ENCODE peak calls at places on chromosomes 11 and 22, in seven cellular contexts. One of them, this sample, is unnamed.

GRCh38 chr11:40149721-40150120 is 1309.7 kb downstream of the LRRC4C start:
- DNase-seq in lower lobe of right lung: no peak
- DNase-seq in substantia nigra: no peak
- DNase-seq in adrenal gland: no peak
- DNase-seq in CD8-positive, alpha-beta T cell: no peak
- DNase-seq in brain microvascular endothelial cell: no peak
- DNase-seq in naive thymus-derived CD4-positive, alpha-beta T cell: no peak
- DNase-seq in this sample: no peak

GRCh38 chr11:119993732-119994131 is 144.2 kb downstream of the TRIM29 start:
- DNase-seq in adrenal gland: no peak
- DNase-seq in naive thymus-derived CD4-positive, alpha-beta T cell: no peak
- DNase-seq in substantia nigra: no peak
- DNase-seq in lower lobe of right lung: no peak
- DNase-seq in brain microvascular endothelial cell: no peak
- DNase-seq in CD8-positive, alpha-beta T cell: no peak
- DNase-seq in this sample: no peak

GRCh38 chr11:5689551-5689983 is at the start of gene TRIM22:
- DNase-seq in brain microvascular endothelial cell: peak
- DNase-seq in substantia nigra: no peak
- DNase-seq in CD8-positive, alpha-beta T cell: peak
- DNase-seq in adrenal gland: no peak
- DNase-seq in lower lobe of right lung: peak
- DNase-seq in naive thymus-derived CD4-positive, alpha-beta T cell: peak
- DNase-seq in this sample: peak

GRCh38 chr11:45361551-45361950 is 75.4 kb upstream of the SYT13 start:
- DNase-seq in brain microvascular endothelial cell: no peak
- DNase-seq in lower lobe of right lung: no peak
- DNase-seq in substantia nigra: no peak
- DNase-seq in CD8-positive, alpha-beta T cell: no peak
- DNase-seq in naive thymus-derived CD4-positive, alpha-beta T cell: no peak
- DNase-seq in adrenal gland: no peak
- DNase-seq in this sample: no peak

GRCh38 chr11:107898270-107898669 is 30.0 kb upstream of the RAB39A start:
- DNase-seq in CD8-positive, alpha-beta T cell: no peak
- DNase-seq in adrenal gland: no peak
- DNase-seq in lower lobe of right lung: no peak
- DNase-seq in naive thymus-derived CD4-positive, alpha-beta T cell: no peak
- DNase-seq in brain microvascular endothelial cell: peak
- DNase-seq in substantia nigra: no peak
- DNase-seq in this sample: no peak

GRCh38 chr11:2293396-2294339 is 8.1 kb downstream of the C11orf21 start:
- DNase-seq in CD8-positive, alpha-beta T cell: no peak
- DNase-seq in adrenal gland: peak
- DNase-seq in lower lobe of right lung: peak
- DNase-seq in brain microvascular endothelial cell: no peak
- DNase-seq in substantia nigra: no peak
- DNase-seq in naive thymus-derived CD4-positive, alpha-beta T cell: no peak
- DNase-seq in this sample: no peak

GRCh38 chr11:118000067-118000849 is 14.1 kb downstream of the IL10RA start:
- DNase-seq in brain microvascular endothelial cell: no peak
- DNase-seq in lower lobe of right lung: no peak
- DNase-seq in adrenal gland: no peak
- DNase-seq in CD8-positive, alpha-beta T cell: no peak
- DNase-seq in substantia nigra: no peak
- DNase-seq in naive thymus-derived CD4-positive, alpha-beta T cell: no peak
- DNase-seq in this sample: no peak

GRCh38 chr22:27670701-27671412 is 130.7 kb downstream of the MN1 start:
- DNase-seq in substantia nigra: no peak
- DNase-seq in lower lobe of right lung: no peak
- DNase-seq in brain microvascular endothelial cell: no peak
- DNase-seq in naive thymus-derived CD4-positive, alpha-beta T cell: no peak
- DNase-seq in CD8-positive, alpha-beta T cell: no peak
- DNase-seq in adrenal gland: peak
- DNase-seq in this sample: no peak

GRCh38 chr11:14413307-14414072 is 54.5 kb upstream of the RRAS2 start:
- DNase-seq in naive thymus-derived CD4-positive, alpha-beta T cell: no peak
- DNase-seq in brain microvascular endothelial cell: peak
- DNase-seq in substantia nigra: no peak
- DNase-seq in CD8-positive, alpha-beta T cell: no peak
- DNase-seq in adrenal gland: no peak
- DNase-seq in lower lobe of right lung: no peak
- DNase-seq in this sample: no peak

GRCh38 chr11:73981051-73981805 is 1.4 kb downstream of the UCP2 start:
- DNase-seq in brain microvascular endothelial cell: no peak
- DNase-seq in substantia nigra: no peak
- DNase-seq in lower lobe of right lung: no peak
- DNase-seq in CD8-positive, alpha-beta T cell: no peak
- DNase-seq in adrenal gland: no peak
- DNase-seq in naive thymus-derived CD4-positive, alpha-beta T cell: no peak
- DNase-seq in this sample: no peak

GRCh38 chr11:98711011-98711410 is 309.7 kb upstream of the CNTN5 start:
- DNase-seq in naive thymus-derived CD4-positive, alpha-beta T cell: no peak
- DNase-seq in brain microvascular endothelial cell: no peak
- DNase-seq in CD8-positive, alpha-beta T cell: no peak
- DNase-seq in lower lobe of right lung: no peak
- DNase-seq in substantia nigra: no peak
- DNase-seq in adrenal gland: no peak
- DNase-seq in this sample: no peak

GRCh38 chr11:70510106-70510505 is 111.8 kb downstream of the CTTN start:
- DNase-seq in naive thymus-derived CD4-positive, alpha-beta T cell: no peak
- DNase-seq in lower lobe of right lung: no peak
- DNase-seq in adrenal gland: no peak
- DNase-seq in brain microvascular endothelial cell: no peak
- DNase-seq in substantia nigra: no peak
- DNase-seq in CD8-positive, alpha-beta T cell: no peak
- DNase-seq in this sample: no peak

GRCh38 chr11:72358461-72359405 is 75.6 kb downstream of the CLPB start:
- DNase-seq in CD8-positive, alpha-beta T cell: no peak
- DNase-seq in lower lobe of right lung: no peak
- DNase-seq in naive thymus-derived CD4-positive, alpha-beta T cell: no peak
- DNase-seq in adrenal gland: no peak
- DNase-seq in substantia nigra: no peak
- DNase-seq in brain microvascular endothelial cell: no peak
- DNase-seq in this sample: no peak

GRCh38 chr11:119116601-119117000 is 4.8 kb upstream of the HINFP start:
- DNase-seq in substantia nigra: no peak
- DNase-seq in adrenal gland: no peak
- DNase-seq in naive thymus-derived CD4-positive, alpha-beta T cell: no peak
- DNase-seq in lower lobe of right lung: no peak
- DNase-seq in CD8-positive, alpha-beta T cell: no peak
- DNase-seq in brain microvascular endothelial cell: no peak
- DNase-seq in this sample: no peak

GRCh38 chr11:61851128-61851899 is 23.2 kb downstream of the FADS2 start:
- DNase-seq in adrenal gland: no peak
- DNase-seq in naive thymus-derived CD4-positive, alpha-beta T cell: no peak
- DNase-seq in substantia nigra: no peak
- DNase-seq in lower lobe of right lung: no peak
- DNase-seq in CD8-positive, alpha-beta T cell: no peak
- DNase-seq in brain microvascular endothelial cell: no peak
- DNase-seq in this sample: no peak

GRCh38 chr11:3905080-3905953 is 49.9 kb downstream of the STIM1 start:
- DNase-seq in adrenal gland: no peak
- DNase-seq in brain microvascular endothelial cell: peak
- DNase-seq in CD8-positive, alpha-beta T cell: peak
- DNase-seq in lower lobe of right lung: peak
- DNase-seq in substantia nigra: no peak
- DNase-seq in naive thymus-derived CD4-positive, alpha-beta T cell: peak
- DNase-seq in this sample: peak

GRCh38 chr11:47441421-47441820 is 7.5 kb downstream of the RAPSN start:
- DNase-seq in brain microvascular endothelial cell: no peak
- DNase-seq in adrenal gland: no peak
- DNase-seq in naive thymus-derived CD4-positive, alpha-beta T cell: no peak
- DNase-seq in CD8-positive, alpha-beta T cell: no peak
- DNase-seq in substantia nigra: no peak
- DNase-seq in lower lobe of right lung: no peak
- DNase-seq in this sample: no peak

GRCh38 chr11:113572349-113572748 is 97.2 kb upstream of the DRD2 start:
- DNase-seq in CD8-positive, alpha-beta T cell: no peak
- DNase-seq in brain microvascular endothelial cell: no peak
- DNase-seq in substantia nigra: no peak
- DNase-seq in naive thymus-derived CD4-positive, alpha-beta T cell: no peak
- DNase-seq in adrenal gland: no peak
- DNase-seq in lower lobe of right lung: no peak
- DNase-seq in this sample: no peak

GRCh38 chr11:6431861-6432260 is 8.9 kb downstream of the HPX start:
- DNase-seq in lower lobe of right lung: no peak
- DNase-seq in substantia nigra: no peak
- DNase-seq in adrenal gland: no peak
- DNase-seq in brain microvascular endothelial cell: peak
- DNase-seq in naive thymus-derived CD4-positive, alpha-beta T cell: no peak
- DNase-seq in CD8-positive, alpha-beta T cell: no peak
- DNase-seq in this sample: no peak

GRCh38 chr11:95519912-95520311 is 269.7 kb downstream of the FAM76B start:
- DNase-seq in adrenal gland: no peak
- DNase-seq in substantia nigra: no peak
- DNase-seq in CD8-positive, alpha-beta T cell: no peak
- DNase-seq in naive thymus-derived CD4-positive, alpha-beta T cell: no peak
- DNase-seq in lower lobe of right lung: no peak
- DNase-seq in brain microvascular endothelial cell: no peak
- DNase-seq in this sample: no peak

GRCh38 chr11:64009234-64009633 is 23.0 kb downstream of the OTUB1 start:
- DNase-seq in adrenal gland: no peak
- DNase-seq in substantia nigra: no peak
- DNase-seq in CD8-positive, alpha-beta T cell: no peak
- DNase-seq in naive thymus-derived CD4-positive, alpha-beta T cell: no peak
- DNase-seq in brain microvascular endothelial cell: no peak
- DNase-seq in lower lobe of right lung: no peak
- DNase-seq in this sample: no peak

GRCh38 chr11:94787798-94788197 is 19.6 kb downstream of the AMOTL1 start:
- DNase-seq in lower lobe of right lung: no peak
- DNase-seq in substantia nigra: no peak
- DNase-seq in naive thymus-derived CD4-positive, alpha-beta T cell: no peak
- DNase-seq in brain microvascular endothelial cell: no peak
- DNase-seq in CD8-positive, alpha-beta T cell: no peak
- DNase-seq in adrenal gland: peak
- DNase-seq in this sample: no peak

GRCh38 chr22:45271667-45272188 is 13.0 kb upstream of the UPK3A start:
- DNase-seq in adrenal gland: no peak
- DNase-seq in naive thymus-derived CD4-positive, alpha-beta T cell: no peak
- DNase-seq in CD8-positive, alpha-beta T cell: no peak
- DNase-seq in substantia nigra: peak
- DNase-seq in brain microvascular endothelial cell: no peak
- DNase-seq in lower lobe of right lung: no peak
- DNase-seq in this sample: no peak

GRCh38 chr11:15793032-15793996 is 563.0 kb downstream of the SOX6 start:
- DNase-seq in brain microvascular endothelial cell: peak
- DNase-seq in CD8-positive, alpha-beta T cell: no peak
- DNase-seq in substantia nigra: no peak
- DNase-seq in naive thymus-derived CD4-positive, alpha-beta T cell: no peak
- DNase-seq in lower lobe of right lung: no peak
- DNase-seq in adrenal gland: no peak
- DNase-seq in this sample: no peak

GRCh38 chr11:45383229-45383628 is 97.1 kb upstream of the SYT13 start:
- DNase-seq in substantia nigra: no peak
- DNase-seq in CD8-positive, alpha-beta T cell: no peak
- DNase-seq in adrenal gland: no peak
- DNase-seq in lower lobe of right lung: no peak
- DNase-seq in naive thymus-derived CD4-positive, alpha-beta T cell: no peak
- DNase-seq in brain microvascular endothelial cell: peak
- DNase-seq in this sample: no peak

DNA sequence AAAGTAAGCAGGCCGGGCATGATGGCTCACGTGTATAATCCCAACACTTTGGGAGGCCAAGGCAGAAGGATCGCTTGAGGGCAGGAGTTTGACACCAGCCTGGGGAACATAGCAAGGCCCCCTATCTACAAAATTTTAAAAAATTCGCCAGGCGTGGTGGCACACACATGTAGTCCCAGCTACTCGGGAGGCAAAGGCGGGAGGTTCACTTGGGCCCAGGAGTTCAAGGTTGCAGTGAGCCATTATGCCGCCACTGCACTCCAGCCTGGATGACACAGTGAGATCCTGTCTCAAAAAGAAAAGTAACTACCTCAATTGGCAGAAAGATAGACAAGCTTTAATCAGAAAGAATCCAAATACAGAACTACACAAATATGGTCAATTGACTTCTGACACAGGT is 31.0 kb downstream of the CADM1 start:
- DNase-seq in adrenal gland: no peak
- DNase-seq in lower lobe of right lung: no peak
- DNase-seq in CD8-positive, alpha-beta T cell: no peak
- DNase-seq in substantia nigra: no peak
- DNase-seq in brain microvascular endothelial cell: no peak
- DNase-seq in naive thymus-derived CD4-positive, alpha-beta T cell: no peak
- DNase-seq in this sample: no peak
- H3K27ac ChIP-seq in adrenal gland: no peak
- H3K27ac ChIP-seq in lower lobe of right lung: no peak
- H3K27ac ChIP-seq in CD8-positive, alpha-beta T cell: no peak
- H3K27ac ChIP-seq in substantia nigra: no peak
- H3K27ac ChIP-seq in brain microvascular endothelial cell: no peak
- H3K27ac ChIP-seq in naive thymus-derived CD4-positive, alpha-beta T cell: no peak
- H3K27ac ChIP-seq in this sample: no peak

GRCh38 chr11:27506200-27507182 is at the start of gene LIN7C:
- DNase-seq in adrenal gland: peak
- DNase-seq in substantia nigra: peak
- DNase-seq in CD8-positive, alpha-beta T cell: peak
- DNase-seq in lower lobe of right lung: peak
- DNase-seq in brain microvascular endothelial cell: peak
- DNase-seq in naive thymus-derived CD4-positive, alpha-beta T cell: peak
- DNase-seq in this sample: peak
- H3K27ac ChIP-seq in adrenal gland: peak
- H3K27ac ChIP-seq in substantia nigra: peak
- H3K27ac ChIP-seq in CD8-positive, alpha-beta T cell: peak
- H3K27ac ChIP-seq in lower lobe of right lung: peak
- H3K27ac ChIP-seq in brain microvascular endothelial cell: peak
- H3K27ac ChIP-seq in naive thymus-derived CD4-positive, alpha-beta T cell: peak
- H3K27ac ChIP-seq in this sample: peak

DNA sequence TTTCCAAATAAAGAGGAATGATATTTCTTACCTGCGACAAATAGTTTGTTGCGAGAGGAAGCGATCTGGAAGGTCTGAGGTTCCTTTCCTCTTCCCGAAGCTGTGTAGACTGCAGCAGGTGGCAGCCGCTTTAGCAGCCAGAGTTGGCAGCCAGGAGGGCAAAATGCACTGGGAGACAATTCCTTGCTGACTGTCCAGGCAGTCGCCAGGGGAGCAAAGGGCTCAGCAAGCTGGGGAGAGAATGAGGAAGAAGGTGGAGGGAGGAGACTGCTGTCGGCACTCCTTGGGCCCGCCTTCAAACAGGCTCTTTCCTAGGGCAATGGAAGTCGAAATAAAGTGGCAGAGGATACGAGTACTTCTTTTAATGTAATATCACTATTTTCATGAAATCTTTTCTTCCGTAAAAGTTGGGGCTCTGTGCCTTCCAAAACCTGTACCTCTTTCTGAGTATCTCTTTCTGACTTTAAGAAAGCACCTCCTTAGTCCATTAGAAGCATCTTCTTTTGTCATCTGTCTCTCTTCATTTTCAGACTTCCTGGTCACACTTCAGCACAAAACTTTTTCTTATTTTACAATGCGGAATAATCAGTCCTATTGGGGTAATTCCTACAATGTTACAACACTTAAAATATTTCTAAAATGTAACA is at the start of gene IL18:
- DNase-seq in substantia nigra: no peak
- DNase-seq in lower lobe of right lung: peak
- DNase-seq in naive thymus-derived CD4-positive, alpha-beta T cell: no peak
- DNase-seq in brain microvascular endothelial cell: no peak
- DNase-seq in adrenal gland: no peak
- DNase-seq in CD8-positive, alpha-beta T cell: no peak
- DNase-seq in this sample: no peak
- H3K27ac ChIP-seq in substantia nigra: no peak
- H3K27ac ChIP-seq in lower lobe of right lung: peak
- H3K27ac ChIP-seq in naive thymus-derived CD4-positive, alpha-beta T cell: no peak
- H3K27ac ChIP-seq in brain microvascular endothelial cell: no peak
- H3K27ac ChIP-seq in adrenal gland: no peak
- H3K27ac ChIP-seq in CD8-positive, alpha-beta T cell: no peak
- H3K27ac ChIP-seq in this sample: peak

GRCh38 chr22:31019276-31019930 is 50.3 kb downstream of the TUG1 start:
- DNase-seq in brain microvascular endothelial cell: no peak
- DNase-seq in naive thymus-derived CD4-positive, alpha-beta T cell: no peak
- DNase-seq in substantia nigra: no peak
- DNase-seq in CD8-positive, alpha-beta T cell: no peak
- DNase-seq in lower lobe of right lung: no peak
- DNase-seq in adrenal gland: no peak
- DNase-seq in this sample: no peak
- H3K27ac ChIP-seq in brain microvascular endothelial cell: no peak
- H3K27ac ChIP-seq in naive thymus-derived CD4-positive, alpha-beta T cell: no peak
- H3K27ac ChIP-seq in substantia nigra: no peak
- H3K27ac ChIP-seq in CD8-positive, alpha-beta T cell: no peak
- H3K27ac ChIP-seq in lower lobe of right lung: no peak
- H3K27ac ChIP-seq in adrenal gland: no peak
- H3K27ac ChIP-seq in this sample: no peak

This sample was measured in epithelial cell of prostate.